ENCODE peak calls at places on chromosomes 13 and 19, in five cellular contexts. Z is fibroblast of lung, C is neural progenitor cell, K is K562, F is PC-3. N is an unnamed sample.

GRCh38 chr13:52736891-52737290 is 2.7 kb downstream of the CNMD start:
- DNase-seq in K (no peak), F (no peak), C (no peak), Z (no peak), N (no peak)

GRCh38 chr19:11581740-11582139 is 4.3 kb upstream of the ACP5 start:
- DNase-seq in Z (peak), C (no peak), F (no peak), K (peak), N (peak)

GRCh38 chr13:47545630-47546029 is 455.4 kb downstream of the SUCLA2 start:
- DNase-seq in K (no peak), F (no peak), C (no peak), Z (no peak), N (no peak)

GRCh38 chr19:51552996-51553725 is 17.9 kb upstream of the ZNF175 start:
- DNase-seq in Z (peak), C (peak), F (peak), K (peak), N (no peak)

GRCh38 chr19:11699931-11700794 is 38.6 kb downstream of the ZNF823 start:
- DNase-seq in K (peak), F (peak), C (peak), Z (peak), N (peak)

GRCh38 chr13:44312898-44313551 is 60.6 kb upstream of the SERP2 start:
- DNase-seq in Z (peak), K (no peak), F (peak), C (no peak), N (no peak)

GRCh38 chr19:3496392-3497273 is 3.8 kb downstream of the DOHH start:
- DNase-seq in C (no peak), K (no peak), Z (no peak), F (no peak), N (no peak)

GRCh38 chr19:35742121-35742724 is at the start of gene IGFLR1:
- DNase-seq in Z (no peak), K (no peak), C (no peak), F (no peak), N (peak)

GRCh38 chr19:22622901-22623840 is 11.0 kb upstream of the ZNF492 start:
- DNase-seq in Z (no peak), K (no peak), C (no peak), F (no peak), N (no peak)

GRCh38 chr13:24228852-24229458 is 68.4 kb downstream of the SPATA13 start:
- DNase-seq in Z (peak), C (peak), K (peak), F (peak), N (peak)

GRCh38 chr19:11195169-11195568 is 2.2 kb downstream of the KANK2 start:
- DNase-seq in Z (no peak), F (no peak), K (no peak), C (no peak), N (no peak)

GRCh38 chr13:110403721-110404120 is 96.6 kb downstream of the COL4A2 start:
- DNase-seq in C (no peak), Z (peak), F (no peak), K (no peak), N (no peak)

GRCh38 chr13:99991806-99992242 is 10.2 kb downstream of the ZIC2 start:
- DNase-seq in C (peak), K (no peak), F (no peak), Z (no peak), N (no peak)

GRCh38 chr19:7980635-7981121 is 24.8 kb downstream of the ELAVL1 start:
- DNase-seq in K (no peak), F (no peak), C (no peak), Z (no peak), N (no peak)

GRCh38 chr13:101649490-101650126 is 197.1 kb downstream of the ITGBL1 start:
- DNase-seq in Z (peak), K (no peak), F (peak), C (no peak), N (no peak)

GRCh38 chr13:112068531-112069062 is 1.6 kb downstream of the SOX1 start:
- DNase-seq in Z (no peak), F (no peak), C (peak), K (no peak), N (no peak)

GRCh38 chr13:35139591-35139990 is 197.5 kb downstream of the NBEA start:
- DNase-seq in K (no peak), C (no peak), Z (peak), F (peak), N (no peak)

GRCh38 chr19:52961981-52962380 is 700 bp downstream of the ZNF816 start:
- DNase-seq in Z (no peak), F (peak), C (peak), K (no peak), N (no peak)

GRCh38 chr13:42102961-42103688 is 54.7 kb downstream of the DGKH start:
- DNase-seq in C (no peak), F (peak), K (no peak), Z (peak), N (no peak)

GRCh38 chr13:91904597-91904996 is 506.2 kb downstream of the GPC5 start:
- DNase-seq in F (no peak), C (no peak), K (no peak), Z (no peak), N (no peak)

GRCh38 chr13:111531505-111531904 is 211.1 kb downstream of the TEX29 start:
- DNase-seq in F (peak), Z (no peak), K (no peak), C (no peak), N (no peak)

GRCh38 chr13:100789025-100789424 is 114.4 kb upstream of the TMTC4 start:
- DNase-seq in K (no peak), C (no peak), F (no peak), Z (no peak), N (peak)

GRCh38 chr13:23588576-23589141 is 18.4 kb downstream of the TNFRSF19 start:
- DNase-seq in C (no peak), K (no peak), F (no peak), Z (no peak), N (no peak)

GRCh38 chr13:67069117-67069767 is 160.9 kb downstream of the PCDH9 start:
- DNase-seq in K (no peak), Z (no peak), C (peak), F (no peak), N (no peak)

GRCh38 chr19:5293607-5294089 is 47.0 kb downstream of the PTPRS start:
- DNase-seq in C (peak), F (peak), Z (peak), K (peak), N (no peak)

GRCh38 chr13:93183302-93183701 is 43.3 kb upstream of the GPC6 start:
- DNase-seq in Z (no peak), C (no peak), F (no peak), K (no peak), N (no peak)

GRCh38 chr13:81577601-81578000 is 1236.7 kb upstream of the SPRY2 start:
- DNase-seq in K (no peak), C (no peak), F (no peak), Z (peak), N (no peak)

GRCh38 chr19:11578342-11579142 is 1.1 kb upstream of the ACP5 start:
- DNase-seq in C (peak), F (no peak), K (peak), Z (no peak), N (no peak)

GRCh38 chr19:2261438-2262172 is 5.4 kb upstream of the JSRP1 start:
- DNase-seq in K (peak), Z (no peak), F (peak), C (peak), N (peak)

GRCh38 chr19:46495789-46496099 is at the start of gene PNMA8B:
- DNase-seq in C (peak), K (peak), Z (peak), F (no peak), N (peak)

GRCh38 chr19:48959341-48960239 is 4.9 kb downstream of the BAX start:
- DNase-seq in Z (no peak), K (no peak), F (no peak), C (no peak), N (no peak)

GRCh38 chr19:47506459-47506858 is 8.4 kb downstream of the NAPA start:
- DNase-seq in C (no peak), K (no peak), F (no peak), Z (no peak), N (no peak)

GRCh38 chr13:20362642-20363041 is 130.5 kb upstream of the GJB6 start:
- DNase-seq in F (no peak), Z (no peak), C (no peak), K (no peak), N (no peak)

GRCh38 chr19:4033028-4033956 is 25.8 kb downstream of the PIAS4 start:
- DNase-seq in F (no peak), Z (no peak), K (no peak), C (no peak), N (no peak)

GRCh38 chr13:26184791-26185250 is 37.3 kb downstream of the RNF6 start:
- DNase-seq in K (peak), F (peak), Z (peak), C (peak), N (peak)

GRCh38 chr19:10363789-10364281 is 16.5 kb downstream of the TYK2 start:
- DNase-seq in C (no peak), Z (peak), K (no peak), F (peak), N (no peak)

GRCh38 chr19:40519352-40520322 is 52.8 kb downstream of the SPTBN4 start:
- DNase-seq in Z (peak), F (no peak), K (no peak), C (peak), N (peak)

GRCh38 chr13:99354371-99354951 is 47.3 kb upstream of the GPR183 start:
- DNase-seq in C (no peak), K (no peak), Z (no peak), F (peak), N (no peak)

GRCh38 chr19:4376245-4376990 is 23.9 kb downstream of the SH3GL1 start:
- DNase-seq in F (peak), Z (no peak), C (no peak), K (no peak), N (no peak)

GRCh38 chr19:13899393-13899792 is 6.5 kb downstream of the BRME1 start:
- DNase-seq in C (no peak), F (no peak), K (no peak), Z (no peak), N (no peak)

DNA sequence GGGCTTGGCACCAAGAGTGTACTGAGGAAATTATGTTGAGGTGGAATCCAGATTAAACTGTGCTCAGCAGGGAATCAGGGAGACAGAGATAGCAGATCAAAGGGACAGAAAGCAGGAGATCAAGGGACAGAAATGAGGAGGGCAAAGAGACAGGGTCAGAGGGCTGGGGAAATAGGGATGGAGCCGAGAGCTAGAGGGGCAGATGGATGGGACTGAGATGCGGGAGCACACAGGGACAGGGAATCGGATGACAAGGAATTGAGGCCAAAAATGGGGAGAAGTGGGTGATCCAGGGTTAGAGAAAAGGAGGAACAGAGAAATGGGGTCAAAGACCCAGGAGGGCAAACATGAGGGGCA is 6.1 kb downstream of the ERFL start:
- DNase-seq in K (no peak), Z (no peak), F (no peak), C (no peak), N (no peak)
- TF ChIP-seq EZH2 in K (no peak), Z (peak), F (no peak), C (peak), N (peak)

GRCh38 chr19:34712606-34713261 is 21.3 kb upstream of the ZNF181 start:
- DNase-seq in K (peak), F (peak), Z (peak), C (peak), N (peak)

GRCh38 chr19:34711890-34712289 is 22.2 kb upstream of the ZNF181 start:
- DNase-seq in Z (no peak), C (no peak), K (no peak), F (no peak), N (no peak)

GRCh38 chr19:34715357-34715756 is 18.7 kb upstream of the ZNF181 start:
- DNase-seq in Z (no peak), K (no peak), F (no peak), C (no peak), N (no peak)

GRCh38 chr19:34707661-34708060 is 26.4 kb upstream of the ZNF181 start:
- DNase-seq in C (no peak), Z (no peak), K (no peak), F (no peak), N (no peak)

DNA sequence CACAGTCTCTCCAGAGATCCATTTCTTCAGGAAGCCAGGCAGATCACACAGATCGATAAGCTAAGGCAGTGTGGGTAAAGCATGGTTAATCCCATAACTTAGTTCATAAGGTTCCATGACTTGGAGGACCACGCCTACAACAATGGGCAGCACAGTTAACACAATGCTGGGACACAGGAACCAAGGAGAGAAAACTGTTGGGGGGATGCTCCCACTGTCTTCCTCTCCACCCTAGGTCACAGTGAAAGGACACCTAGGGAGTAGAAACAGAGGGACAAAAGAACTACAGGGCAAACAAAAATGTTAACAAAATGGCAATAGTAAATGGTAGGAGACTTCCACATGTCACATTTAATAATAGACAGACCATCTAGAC is 20.8 kb upstream of the ZNF181 start:
- DNase-seq in C (no peak), Z (no peak), K (no peak), F (no peak), N (no peak)
- H2AFZ ChIP-seq in C (no peak), Z (no peak), K (no peak), F (no peak), N (no peak)

GRCh38 chr13:74111399-74111798 is 22.8 kb downstream of the KLF12 start:
- DNase-seq in F (no peak), Z (no peak), C (no peak), K (no peak), N (no peak)
- H3K4me2 ChIP-seq in F (no peak), Z (no peak), C (no peak), K (no peak), N (no peak)

DNA sequence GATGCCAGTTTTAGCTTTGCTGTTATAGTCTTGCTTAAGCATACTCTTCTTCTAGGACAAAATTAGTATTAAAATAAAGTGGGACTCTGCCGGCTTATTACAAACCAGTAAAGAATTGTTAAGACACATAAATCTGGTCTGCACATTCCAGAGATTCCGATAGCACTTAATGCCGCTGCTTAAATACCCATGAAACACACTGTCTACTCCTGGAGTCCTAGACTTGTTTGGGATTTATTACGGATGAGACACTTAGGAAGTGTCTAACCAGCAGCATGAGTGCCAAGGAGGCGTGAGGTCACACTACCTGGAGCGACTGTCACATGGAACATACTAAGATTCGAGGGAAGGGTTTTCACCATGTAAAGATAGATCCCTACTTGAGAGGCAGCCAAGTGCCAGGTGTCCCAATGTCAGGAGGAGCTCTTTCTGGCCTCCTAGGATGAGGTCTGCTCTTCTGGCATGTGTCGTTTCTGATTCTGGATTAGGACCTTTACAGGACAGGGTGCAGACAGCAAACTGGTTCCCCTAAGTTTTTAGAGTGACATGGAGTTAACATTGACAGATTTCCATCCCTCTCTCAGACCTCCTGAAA is 75.2 kb downstream of the ZNF536 start:
- DNase-seq in K (no peak), Z (peak), C (no peak), F (no peak), N (no peak)
- TF ChIP-seq EZH2 in K (no peak), Z (no peak), C (no peak), F (no peak), N (no peak)

GRCh38 chr19:43594710-43595604 is 977 bp downstream of the IRGQ start:
- DNase-seq in F (peak), Z (peak), K (peak), C (peak), N (peak)

GRCh38 chr19:43595605-43595998 is 332 bp downstream of the IRGQ start:
- DNase-seq in C (peak), F (no peak), K (no peak), Z (no peak), N (peak)

GRCh38 chr19:43595999-43596841 is at the start of the genes IRGQ and ZNF576:
- DNase-seq in K (peak), C (peak), Z (peak), F (peak), N (peak)

GRCh38 chr19:43598445-43599240 is 2.2 kb downstream of the ZNF576 start:
- DNase-seq in C (no peak), F (no peak), K (no peak), Z (no peak), N (no peak)

GRCh38 chr19:43596842-43597461 is 557 bp downstream of the ZNF576 start:
- DNase-seq in F (no peak), C (peak), Z (peak), K (no peak), N (peak)
- H2AFZ ChIP-seq in F (peak), C (peak), Z (peak), K (peak), N (peak)

GRCh38 chr19:49977111-49977510 is 16.1 kb upstream of the SIGLEC11 start:
- DNase-seq in F (no peak), K (no peak), C (no peak), Z (no peak), N (no peak)

GRCh38 chr19:49975051-49975450 is 14.1 kb upstream of the SIGLEC11 start:
- DNase-seq in F (no peak), Z (no peak), K (no peak), C (no peak), N (no peak)

GRCh38 chr19:49971991-49972401 is 11.0 kb upstream of the SIGLEC11 start:
- DNase-seq in F (no peak), K (no peak), Z (no peak), C (no peak), N (no peak)

GRCh38 chr19:49976496-49976895 is 15.5 kb upstream of the SIGLEC11 start:
- DNase-seq in C (no peak), F (no peak), K (no peak), Z (no peak), N (no peak)

GRCh38 chr19:49973987-49974386 is 13.0 kb upstream of the SIGLEC11 start:
- DNase-seq in Z (no peak), K (no peak), F (no peak), C (no peak), N (no peak)
- H3K4me2 ChIP-seq in Z (no peak), K (no peak), F (no peak), C (no peak), N (no peak)

GRCh38 chr19:28793391-28794168 is 419.4 kb downstream of the UQCRFS1 start:
- DNase-seq in K (no peak), C (peak), F (no peak), Z (no peak), N (no peak)
- TF ChIP-seq EZH2 in K (no peak), C (peak), F (no peak), Z (no peak), N (no peak)

DNA sequence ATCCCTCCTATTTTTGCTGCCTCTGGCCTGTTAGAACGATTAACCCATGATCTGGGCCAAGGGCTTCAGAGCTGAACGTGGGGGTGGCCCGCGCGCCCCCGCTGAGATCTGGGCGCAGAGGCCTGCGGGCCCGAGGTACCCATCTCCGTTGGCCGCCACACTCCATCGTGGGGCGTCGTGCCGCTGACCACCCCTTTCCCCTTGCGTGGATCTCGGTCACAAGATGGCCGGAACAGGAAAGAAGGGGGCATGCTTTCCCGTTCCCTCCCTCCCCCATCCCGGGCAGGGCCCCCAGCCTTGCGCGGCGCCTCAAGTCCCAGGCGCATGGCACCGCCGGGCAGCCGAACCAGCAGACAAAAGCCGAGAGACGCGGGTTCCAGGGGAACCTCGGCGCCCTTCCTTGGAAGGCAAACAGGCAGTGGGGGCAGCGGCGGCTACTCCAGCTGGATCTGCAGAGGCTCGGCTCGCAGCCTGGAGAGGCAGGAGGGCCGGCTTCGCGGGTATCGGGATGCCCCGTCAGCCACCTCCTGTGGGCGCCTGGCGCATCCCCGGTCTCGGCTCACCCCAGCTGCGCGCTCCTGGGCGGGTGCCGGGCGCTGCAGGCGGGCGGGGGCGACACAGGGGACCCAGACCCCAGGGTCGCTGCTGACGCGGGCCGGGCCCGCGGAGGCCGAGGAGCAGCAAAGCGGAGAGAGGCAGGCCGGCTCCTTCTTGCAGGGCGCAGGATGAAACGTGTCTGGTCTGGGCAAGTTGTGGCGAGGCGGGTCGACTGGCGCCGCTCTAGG is 500 bp downstream of the DZIP1 start:
- DNase-seq in F (no peak), Z (peak), K (no peak), C (peak), N (no peak)
- H2AFZ ChIP-seq in F (peak), Z (peak), K (no peak), C (peak), N (peak)

DNA sequence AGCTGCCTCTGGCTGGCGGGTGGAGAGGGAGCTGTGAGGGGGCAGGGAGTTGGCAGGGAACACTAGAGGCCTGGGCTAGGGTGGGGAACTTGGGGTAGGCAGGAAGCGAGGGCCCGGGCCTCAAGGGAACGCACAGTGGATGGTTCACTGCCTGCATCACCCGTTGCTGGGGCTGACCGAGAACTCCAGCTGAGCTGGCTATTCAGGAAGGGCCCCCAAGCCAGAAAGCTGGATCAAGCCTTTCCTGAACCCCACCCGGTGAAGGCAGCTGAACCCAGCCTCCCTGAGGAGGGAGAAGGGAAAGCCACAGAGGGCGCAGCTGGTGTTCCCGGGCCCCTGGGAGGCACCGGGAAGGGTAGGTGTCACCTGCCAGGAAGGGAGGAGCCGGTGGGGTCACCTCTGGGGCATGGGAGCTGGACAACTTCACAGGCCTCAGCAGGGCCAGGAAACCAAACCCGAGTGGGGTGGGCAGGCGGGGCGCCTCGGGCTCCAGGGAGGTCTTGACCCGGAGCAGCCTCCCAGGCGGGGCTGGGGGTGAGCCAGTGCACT is 13.9 kb downstream of the PALM start:
- DNase-seq in K (no peak), F (no peak), C (no peak), Z (no peak), N (no peak)
- H3K4me2 ChIP-seq in K (no peak), F (no peak), C (no peak), Z (no peak), N (no peak)